ENCODE peak calls at places on chromosomes 1 and 21, in six cellular contexts. R is GM23338, A is HL-60, F is IMR-90, G is foreskin fibroblast, K is omental fat pad. Z is an unnamed sample.

GRCh38 chr1:9823943-9824701 is at the start of gene CLSTN1:
- DNase-seq in R (peak), A (peak), F (peak), G (peak), K (no peak), Z (peak)

GRCh38 chr21:38796426-38796825 is 9.3 kb upstream of the ETS2 start:
- DNase-seq in R (no peak), A (no peak), F (peak), G (peak), K (no peak), Z (no peak)

GRCh38 chr1:89820423-89821321 is at the start of gene LRRC8D:
- DNase-seq in R (peak), A (peak), F (peak), G (peak), K (peak), Z (peak)

GRCh38 chr1:175075572-175076568 is 8.2 kb downstream of the TNN start:
- DNase-seq in R (no peak), A (no peak), F (peak), G (no peak), K (no peak), Z (no peak)

GRCh38 chr1:10378071-10378841 is 20.6 kb upstream of the PGD start:
- DNase-seq in R (peak), A (peak), F (peak), G (peak), K (no peak), Z (no peak)

GRCh38 chr1:218659911-218660677 is 315.0 kb downstream of the TGFB2 start:
- DNase-seq in R (no peak), A (no peak), F (no peak), G (peak), K (no peak), Z (no peak)

GRCh38 chr1:52346653-52347052 is 19.4 kb downstream of the CC2D1B start:
- DNase-seq in R (no peak), A (no peak), F (no peak), G (no peak), K (no peak), Z (no peak)

GRCh38 chr1:184945678-184946412 is 28.5 kb downstream of the NIBAN1 start:
- DNase-seq in R (no peak), A (peak), F (peak), G (peak), K (no peak), Z (no peak)

DNA sequence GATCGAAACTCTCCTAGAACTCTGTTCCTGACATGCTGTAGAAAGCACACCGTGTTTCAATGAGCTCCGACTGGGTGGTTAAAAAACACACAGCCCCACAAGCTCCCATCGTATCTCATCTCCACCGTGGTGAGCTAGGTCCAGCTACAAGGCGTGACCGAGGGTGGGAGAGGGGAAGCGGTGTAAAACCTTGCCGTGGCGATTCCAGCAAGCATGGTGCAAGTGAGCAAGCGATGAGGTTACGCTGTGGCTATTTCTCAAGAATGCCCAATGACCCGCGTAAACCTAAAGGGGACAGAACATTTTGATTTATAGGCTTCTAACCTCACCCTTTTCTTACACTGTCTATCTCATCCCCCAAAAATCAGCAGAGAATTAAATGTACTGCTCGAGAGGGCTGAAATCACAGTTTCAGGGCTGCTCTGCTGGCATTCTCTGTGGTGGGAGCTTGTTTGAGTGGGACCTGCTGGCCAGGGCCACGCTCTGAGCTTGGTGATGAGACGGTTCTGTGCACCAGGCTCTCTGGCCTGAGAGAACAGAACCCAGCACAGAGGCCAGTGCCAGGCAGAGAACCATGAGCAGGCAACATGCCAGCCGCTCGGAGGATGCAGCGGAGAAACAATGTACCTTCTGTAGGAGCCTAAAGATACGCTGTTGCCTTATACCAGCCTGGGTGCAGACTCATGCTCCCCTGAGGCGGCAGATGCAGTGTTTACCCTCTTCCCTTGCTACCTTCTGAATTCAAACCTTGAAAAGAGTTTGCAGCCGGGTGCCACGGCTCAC is 10.2 kb downstream of the C2CD2 start:
- DNase-seq in R (no peak), A (no peak), F (no peak), G (no peak), K (no peak), Z (no peak)
- TF ChIP-seq CTCF in R (no peak), A (no peak), F (no peak), G (no peak), K (no peak), Z (no peak)

DNA sequence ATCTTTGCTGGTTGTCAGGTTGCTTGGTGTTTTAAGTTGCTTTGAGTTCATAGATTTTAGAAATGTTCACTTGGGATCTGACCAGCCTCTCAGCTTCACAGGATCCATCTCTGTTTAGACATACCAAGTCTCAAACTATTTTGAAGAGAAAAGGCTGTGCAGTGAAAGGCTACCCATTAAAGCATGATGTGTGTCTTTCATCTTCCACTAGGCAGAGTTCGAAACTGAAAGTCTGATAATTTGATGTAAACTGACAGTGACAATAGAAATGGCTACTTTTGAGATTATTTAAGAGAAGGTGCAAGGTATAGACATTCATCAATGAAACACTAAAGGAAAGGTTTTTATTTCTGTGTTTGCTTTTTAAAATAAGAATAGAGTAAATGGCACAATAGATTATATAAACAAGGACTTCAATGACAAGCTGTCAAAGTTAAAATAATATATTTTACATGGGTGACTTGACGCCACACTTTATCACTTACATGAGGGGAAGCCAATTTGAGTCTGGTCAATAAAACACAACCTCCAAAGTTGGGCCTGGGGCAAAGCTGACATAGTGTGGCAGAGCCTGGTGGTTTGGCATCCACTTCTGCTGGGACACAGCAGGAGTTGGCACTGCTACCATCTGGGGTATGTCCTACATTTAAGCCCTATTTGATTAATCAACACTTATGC is 197.6 kb downstream of the CRB1 start:
- DNase-seq in R (no peak), A (no peak), F (no peak), G (no peak), K (no peak), Z (no peak)
- TF ChIP-seq CTCF in R (no peak), A (no peak), F (no peak), G (no peak), K (no peak), Z (no peak)

GRCh38 chr1:198950036-198950435 is 311.2 kb downstream of the PTPRC start:
- DNase-seq in R (no peak), A (no peak), F (no peak), G (no peak), K (no peak), Z (no peak)
- TF ChIP-seq CTCF in R (no peak), A (no peak), F (no peak), G (no peak), K (no peak), Z (no peak)

DNA sequence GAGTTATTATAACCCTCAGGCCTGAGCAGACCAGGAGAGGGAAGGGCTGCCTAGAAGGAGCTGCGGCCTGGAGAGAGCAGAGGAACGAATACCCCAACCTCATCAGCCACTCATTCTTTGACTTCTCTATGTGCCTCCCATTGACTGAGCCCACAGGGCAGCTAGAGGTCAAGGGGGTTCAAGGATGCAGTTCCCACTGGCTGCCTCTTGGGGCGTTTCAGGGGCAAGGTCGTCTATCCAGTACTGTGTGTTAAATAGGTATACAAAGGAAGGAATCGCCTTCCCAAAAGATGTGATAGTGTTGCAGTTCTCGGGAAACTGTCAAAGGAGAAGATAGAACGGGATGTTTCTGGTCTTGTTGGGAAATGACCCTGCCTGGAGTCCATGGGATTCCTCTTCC is 250.6 kb downstream of the PRDM2 start:
- DNase-seq in R (peak), A (no peak), F (no peak), G (no peak), K (no peak), Z (no peak)
- TF ChIP-seq CTCF in R (peak), A (no peak), F (no peak), G (no peak), K (no peak), Z (peak)

GRCh38 chr1:224856973-224857372 is 72.5 kb upstream of the DNAH14 start:
- DNase-seq in R (no peak), A (no peak), F (no peak), G (no peak), K (no peak), Z (no peak)

GRCh38 chr1:224850446-224850845 is 79.0 kb upstream of the DNAH14 start:
- DNase-seq in R (no peak), A (no peak), F (no peak), G (no peak), K (no peak), Z (no peak)

GRCh38 chr1:224851210-224851849 is 78.1 kb upstream of the DNAH14 start:
- DNase-seq in R (peak), A (peak), F (peak), G (peak), K (peak), Z (no peak)

GRCh38 chr1:224852901-224853568 is 76.4 kb upstream of the DNAH14 start:
- DNase-seq in R (peak), A (peak), F (peak), G (peak), K (no peak), Z (no peak)

DNA sequence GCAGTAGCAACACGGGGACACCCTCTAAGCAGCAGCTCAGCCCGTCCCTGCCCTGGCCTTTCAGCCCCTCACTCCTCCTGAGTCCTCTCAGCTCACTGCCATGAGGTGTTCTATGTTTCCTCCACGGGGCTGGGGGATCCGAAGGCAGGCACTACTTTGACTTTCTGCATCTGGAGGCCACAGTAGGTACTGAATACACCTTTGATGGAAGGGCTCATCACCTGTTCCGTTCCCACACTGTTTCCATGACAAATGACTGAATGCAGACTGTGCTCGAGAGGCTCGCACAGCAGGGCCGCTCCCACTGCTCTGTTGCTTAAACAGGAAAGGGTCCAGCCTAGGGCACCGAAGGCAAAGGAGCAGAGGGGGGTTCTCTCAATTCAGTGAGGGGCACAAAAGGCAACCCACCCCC is 77.6 kb upstream of the DNAH14 start:
- DNase-seq in R (peak), A (no peak), F (no peak), G (no peak), K (no peak), Z (no peak)
- TF ChIP-seq CTCF in R (no peak), A (no peak), F (no peak), G (no peak), K (no peak), Z (no peak)

GRCh38 chr1:197690074-197690473 is 85.2 kb downstream of the DENND1B start:
- DNase-seq in R (no peak), A (no peak), F (no peak), G (no peak), K (no peak), Z (no peak)

GRCh38 chr1:197695961-197696360 is 79.3 kb downstream of the DENND1B start:
- DNase-seq in R (no peak), A (no peak), F (peak), G (peak), K (no peak), Z (no peak)

GRCh38 chr1:197696372-197696771 is 78.9 kb downstream of the DENND1B start:
- DNase-seq in R (no peak), A (no peak), F (peak), G (peak), K (no peak), Z (no peak)

GRCh38 chr1:197691816-197692215 is 83.5 kb downstream of the DENND1B start:
- DNase-seq in R (no peak), A (no peak), F (no peak), G (no peak), K (no peak), Z (no peak)

GRCh38 chr1:197692965-197693364 is 82.3 kb downstream of the DENND1B start:
- DNase-seq in R (no peak), A (no peak), F (peak), G (peak), K (no peak), Z (no peak)
- TF ChIP-seq CTCF in R (no peak), A (no peak), F (peak), G (peak), K (no peak), Z (peak)

Z was measured in type B pancreatic cell.